ENCODE peak calls at places on chromosomes 12 and 14, in five cellular contexts. A is transverse colon; O is neuronal stem cell; W is CD8-positive, alpha-beta memory T cell; B is IMR-90. U is an unnamed sample.
A peak's percentile ranks its signal among the peaks of the same experiment; 100 is the strongest.

GRCh38 chr14:23056257-23056955 is 914 bp downstream of the CDH24 start:
- DNase-seq in A (peak; percentile 80), O (peak; percentile 77), W (peak; percentile 55), B (peak; percentile 65), U (peak; percentile 52)

GRCh38 chr12:57579011-57579410 is 12.0 kb upstream of the PIP4K2C start:
- DNase-seq in A (no peak), O (no peak), W (no peak), B (peak; percentile 11), U (no peak)

GRCh38 chr14:68784298-68784910 is 8.5 kb downstream of the ZFP36L1 start:
- DNase-seq in A (peak; percentile 87), O (no peak), W (no peak), B (no peak), U (peak; percentile 26)

GRCh38 chr14:76576047-76576741 is 185.1 kb upstream of the VASH1 start:
- DNase-seq in A (no peak), O (no peak), W (no peak), B (peak; percentile 1), U (peak; percentile 47)

GRCh38 chr12:104571328-104571727 is 114.6 kb downstream of the CHST11 start:
- DNase-seq in A (peak; percentile 12), O (no peak), W (no peak), B (no peak), U (peak; percentile 21)

GRCh38 chr12:114671321-114671663 is 12.7 kb downstream of the TBX3 start:
- DNase-seq in A (no peak), O (peak; percentile 20), W (no peak), B (no peak), U (no peak)

GRCh38 chr14:103019827-103020226 is 37.5 kb downstream of the CDC42BPB start:
- DNase-seq in A (no peak), O (no peak), W (no peak), B (no peak), U (no peak)

GRCh38 chr12:76006028-76006916 is 25.3 kb downstream of the PHLDA1 start:
- DNase-seq in A (no peak), O (no peak), W (no peak), B (no peak), U (no peak)

GRCh38 chr12:59134750-59135149 is 214.4 kb upstream of the LRIG3 start:
- DNase-seq in A (no peak), O (no peak), W (no peak), B (no peak), U (no peak)

GRCh38 chr12:43937947-43938346 is 102.1 kb downstream of the TMEM117 start:
- DNase-seq in A (no peak), O (no peak), W (no peak), B (peak; percentile 25), U (no peak)

GRCh38 chr12:52435659-52435999 is 1.5 kb upstream of the KRT75 start:
- DNase-seq in A (no peak), O (no peak), W (no peak), B (no peak), U (no peak)

GRCh38 chr14:50366115-50366514 is 30.6 kb downstream of the CDKL1 start:
- DNase-seq in A (peak; percentile 66), O (no peak), W (no peak), B (peak; percentile 21), U (no peak)

GRCh38 chr14:103243764-103244737 is 90.0 kb upstream of the EIF5 start:
- DNase-seq in A (no peak), O (no peak), W (no peak), B (no peak), U (no peak)

GRCh38 chr12:8609061-8609570 is 3.5 kb downstream of the AICDA start:
- DNase-seq in A (no peak), O (peak; percentile 21), W (no peak), B (peak; percentile 47), U (no peak)

GRCh38 chr12:69404851-69405365 is 45.4 kb downstream of the YEATS4 start:
- DNase-seq in A (no peak), O (no peak), W (no peak), B (no peak), U (no peak)

GRCh38 chr14:56244138-56244789 is 126.1 kb downstream of the PELI2 start:
- DNase-seq in A (no peak), O (no peak), W (no peak), B (peak; percentile 94), U (no peak)

GRCh38 chr14:72444701-72445100 is 449.2 kb downstream of the DPF3 start:
- DNase-seq in A (no peak), O (no peak), W (no peak), B (peak; percentile 13), U (no peak)

GRCh38 chr14:41605550-41606248 is 977 bp upstream of the LRFN5 start:
- DNase-seq in A (no peak), O (peak; percentile 62), W (no peak), B (peak; percentile 46), U (peak; percentile 22)

GRCh38 chr12:106493531-106493930 is 89.3 kb upstream of the RFX4 start:
- DNase-seq in A (no peak), O (peak; percentile 15), W (no peak), B (no peak), U (no peak)

GRCh38 chr14:91265404-91265803 is 20.9 kb upstream of the GPR68 start:
- DNase-seq in A (no peak), O (no peak), W (no peak), B (no peak), U (no peak)

GRCh38 chr12:106868982-106869381 is 86.7 kb upstream of the TMEM263 start:
- DNase-seq in A (no peak), O (no peak), W (no peak), B (no peak), U (no peak)

GRCh38 chr12:109719123-109720022 is 5.7 kb downstream of the FAM222A start:
- DNase-seq in A (no peak), O (no peak), W (no peak), B (peak; percentile 5), U (no peak)

GRCh38 chr12:129901256-129901655 is 2.6 kb downstream of the TMEM132D start:
- DNase-seq in A (no peak), O (no peak), W (no peak), B (no peak), U (no peak)
- H3K27me3 ChIP-seq in A (peaks cover 37% of the 10 kb centered on the region), O (peaks cover 59% of the 10 kb centered on the region), W (no peaks in the 10 kb centered on the region), B (no peaks in the 10 kb centered on the region), U (no peaks in the 10 kb centered on the region)

GRCh38 chr12:45599196-45599595 is 130.3 kb upstream of the ARID2 start:
- DNase-seq in A (no peak), O (no peak), W (no peak), B (no peak), U (no peak)
- H3K27me3 ChIP-seq in A (no peaks in the 10 kb centered on the region), O (no peaks in the 10 kb centered on the region), W (no peaks in the 10 kb centered on the region), B (peaks cover 3% of the 10 kb centered on the region), U (no peaks in the 10 kb centered on the region)

DNA sequence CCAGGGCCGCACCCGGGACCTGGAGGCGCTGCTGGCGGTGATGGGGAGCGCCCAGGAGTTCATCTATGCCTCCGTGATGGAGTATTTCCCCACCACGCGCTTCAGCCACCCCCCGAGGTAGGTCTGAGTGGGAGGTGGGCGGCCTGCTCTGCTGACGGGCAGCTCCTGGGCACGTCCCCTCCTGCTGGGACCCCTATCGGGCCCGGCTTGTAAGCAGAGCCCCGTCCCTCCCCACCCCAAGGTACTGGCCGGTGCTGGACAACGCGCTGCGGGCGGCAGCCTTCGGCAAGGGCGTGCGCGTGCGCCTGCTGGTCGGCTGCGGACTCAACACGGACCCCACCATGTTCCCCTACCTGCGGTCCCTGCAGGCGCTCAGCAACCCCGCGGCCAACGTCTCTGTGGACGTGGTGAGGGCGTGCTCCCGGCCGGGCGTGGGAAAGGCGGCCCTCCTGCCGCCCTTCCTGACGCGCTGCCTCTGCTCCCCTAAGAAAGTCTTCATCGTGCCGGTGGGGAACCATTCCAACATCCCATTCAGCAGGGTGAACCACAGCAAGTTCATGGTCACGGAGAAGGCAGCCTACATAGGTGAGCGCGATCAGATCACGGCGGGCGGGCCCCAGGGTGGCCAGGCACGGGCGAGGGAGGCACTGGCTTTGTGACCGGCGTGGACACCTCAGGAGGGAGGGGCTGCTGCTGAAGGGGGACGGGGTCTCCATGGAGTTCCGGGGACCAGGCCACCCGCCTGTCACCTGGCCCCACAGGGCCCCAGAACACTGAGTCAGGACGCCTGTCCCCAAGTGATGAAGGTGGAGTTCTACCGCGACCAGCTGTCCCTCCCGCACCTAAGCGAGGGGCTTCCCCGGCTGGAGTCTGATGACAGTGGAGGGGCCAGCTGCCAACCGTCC is 7.3 kb downstream of the PLD4 start:
- DNase-seq in A (no peak), O (no peak), W (no peak), B (no peak), U (no peak)
- H3K27me3 ChIP-seq in A (peaks cover 47% of the 10 kb centered on the region), O (peaks cover 71% of the 10 kb centered on the region), W (no peaks in the 10 kb centered on the region), B (peaks cover 54% of the 10 kb centered on the region), U (no peaks in the 10 kb centered on the region)

GRCh38 chr14:61280526-61281185 is 482 bp downstream of the TMEM30B start:
- DNase-seq in A (peak; percentile 69), O (no peak), W (peak; percentile 65), B (peak; percentile 34), U (peak; percentile 73)

GRCh38 chr14:61281911-61282310 is 773 bp upstream of the TMEM30B start:
- DNase-seq in A (no peak), O (no peak), W (no peak), B (no peak), U (no peak)

GRCh38 chr14:61280092-61280525 is 1.0 kb downstream of the TMEM30B start:
- DNase-seq in A (peak; percentile 30), O (no peak), W (peak; percentile 12), B (no peak), U (no peak)

GRCh38 chr14:61282746-61283145 is 1.6 kb upstream of the TMEM30B start:
- DNase-seq in A (no peak), O (no peak), W (no peak), B (no peak), U (no peak)

GRCh38 chr14:61281186-61281676 is at the start of gene TMEM30B:
- DNase-seq in A (peak; percentile 92), O (no peak), W (peak; percentile 16), B (no peak), U (peak; percentile 94)
- H3K27me3 ChIP-seq in A (peaks cover 18% of the 10 kb centered on the region), O (peaks cover 84% of the 10 kb centered on the region), W (no peaks in the 10 kb centered on the region), B (peaks cover 25% of the 10 kb centered on the region), U (no peaks in the 10 kb centered on the region)

GRCh38 chr14:19993438-19993837 is 8.5 kb upstream of the OR4Q2 start:
- DNase-seq in A (no peak), O (no peak), W (no peak), B (no peak), U (no peak)
- H3K27me3 ChIP-seq in A (no peaks in the 10 kb centered on the region), O (no peaks in the 10 kb centered on the region), W (no peaks in the 10 kb centered on the region), B (no peaks in the 10 kb centered on the region), U (no peaks in the 10 kb centered on the region)

U was measured in thyroid gland.